ENCODE peak calls at places on chromosomes 11 and 22, in eight cellular contexts. E, Q, F, C, X, G, P and U are unnamed samples.

GRCh38 chr11:2912498-2912897 is 16.7 kb downstream of the PHLDA2 start:
- DNase-seq in E (peak), Q (no peak), F (peak), C (peak), X (peak), G (peak), P (no peak), U (no peak)

GRCh38 chr11:84722583-84723108 is 904.5 kb downstream of the DLG2 start:
- DNase-seq in E (no peak), Q (no peak), F (peak), C (no peak), X (peak), G (no peak), P (peak), U (peak)

GRCh38 chr11:27912916-27913315 is 195.0 kb downstream of the KIF18A start:
- DNase-seq in E (peak), Q (no peak), F (no peak), C (no peak), X (no peak), G (peak), P (no peak), U (no peak)

GRCh38 chr22:22745225-22746060 is 101.0 kb downstream of the GGTLC2 start:
- DNase-seq in E (no peak), Q (peak), F (peak), C (no peak), X (peak), G (no peak), P (peak), U (peak)

GRCh38 chr11:86749376-86749775 is 51.0 kb upstream of the PRSS23 start:
- DNase-seq in E (no peak), Q (no peak), F (no peak), C (no peak), X (peak), G (no peak), P (no peak), U (peak)

GRCh38 chr11:132685174-132685611 is 847.1 kb downstream of the OPCML start:
- DNase-seq in E (peak), Q (peak), F (no peak), C (peak), X (peak), G (peak), P (peak), U (no peak)

GRCh38 chr22:40819741-40820140 is 595 bp upstream of the SLC25A17 start:
- DNase-seq in E (peak), Q (no peak), F (peak), C (no peak), X (peak), G (no peak), P (peak), U (peak)

GRCh38 chr11:47716692-47717091 is 1.5 kb upstream of the AGBL2 start:
- DNase-seq in E (no peak), Q (no peak), F (no peak), C (no peak), X (no peak), G (no peak), P (peak), U (no peak)

GRCh38 chr11:3155216-3155615 is 9.9 kb downstream of the OSBPL5 start:
- DNase-seq in E (no peak), Q (no peak), F (no peak), C (no peak), X (no peak), G (no peak), P (no peak), U (no peak)

GRCh38 chr11:2460540-2461252 is 15.9 kb downstream of the KCNQ1 start:
- DNase-seq in E (no peak), Q (no peak), F (no peak), C (no peak), X (no peak), G (no peak), P (peak), U (no peak)

GRCh38 chr11:4095509-4096230 is 1.1 kb downstream of the RRM1 start:
- DNase-seq in E (peak), Q (no peak), F (peak), C (peak), X (peak), G (peak), P (peak), U (no peak)

GRCh38 chr11:2515401-2516275 is 70.8 kb downstream of the KCNQ1 start:
- DNase-seq in E (no peak), Q (no peak), F (no peak), C (no peak), X (no peak), G (no peak), P (no peak), U (no peak)

GRCh38 chr11:129639300-129639699 is 176.3 kb upstream of the TMEM45B start:
- DNase-seq in E (peak), Q (no peak), F (peak), C (peak), X (peak), G (peak), P (no peak), U (no peak)

GRCh38 chr22:45496451-45496941 is 6.2 kb upstream of the FBLN1 start:
- DNase-seq in E (peak), Q (no peak), F (no peak), C (no peak), X (no peak), G (no peak), P (no peak), U (no peak)

GRCh38 chr22:50572965-50573364 is 5.3 kb downstream of the CPT1B start:
- DNase-seq in E (no peak), Q (no peak), F (no peak), C (no peak), X (no peak), G (no peak), P (no peak), U (no peak)

GRCh38 chr11:10302294-10302743 is 2.6 kb upstream of the ADM start:
- DNase-seq in E (peak), Q (no peak), F (peak), C (no peak), X (no peak), G (no peak), P (no peak), U (peak)

GRCh38 chr11:2446590-2447252 is 1.9 kb downstream of the KCNQ1 start:
- DNase-seq in E (no peak), Q (no peak), F (no peak), C (no peak), X (no peak), G (no peak), P (no peak), U (no peak)

GRCh38 chr11:61556621-61557020 is 24.3 kb downstream of the SYT7 start:
- DNase-seq in E (no peak), Q (no peak), F (no peak), C (no peak), X (no peak), G (no peak), P (no peak), U (no peak)

GRCh38 chr11:61554172-61554988 is 26.5 kb downstream of the SYT7 start:
- DNase-seq in E (no peak), Q (no peak), F (no peak), C (no peak), X (no peak), G (no peak), P (no peak), U (no peak)

GRCh38 chr11:61555978-61556377 is 24.9 kb downstream of the SYT7 start:
- DNase-seq in E (no peak), Q (no peak), F (no peak), C (peak), X (no peak), G (no peak), P (no peak), U (no peak)

GRCh38 chr11:61553373-61554171 is 27.3 kb downstream of the SYT7 start:
- DNase-seq in E (no peak), Q (no peak), F (no peak), C (no peak), X (no peak), G (no peak), P (no peak), U (no peak)

DNA sequence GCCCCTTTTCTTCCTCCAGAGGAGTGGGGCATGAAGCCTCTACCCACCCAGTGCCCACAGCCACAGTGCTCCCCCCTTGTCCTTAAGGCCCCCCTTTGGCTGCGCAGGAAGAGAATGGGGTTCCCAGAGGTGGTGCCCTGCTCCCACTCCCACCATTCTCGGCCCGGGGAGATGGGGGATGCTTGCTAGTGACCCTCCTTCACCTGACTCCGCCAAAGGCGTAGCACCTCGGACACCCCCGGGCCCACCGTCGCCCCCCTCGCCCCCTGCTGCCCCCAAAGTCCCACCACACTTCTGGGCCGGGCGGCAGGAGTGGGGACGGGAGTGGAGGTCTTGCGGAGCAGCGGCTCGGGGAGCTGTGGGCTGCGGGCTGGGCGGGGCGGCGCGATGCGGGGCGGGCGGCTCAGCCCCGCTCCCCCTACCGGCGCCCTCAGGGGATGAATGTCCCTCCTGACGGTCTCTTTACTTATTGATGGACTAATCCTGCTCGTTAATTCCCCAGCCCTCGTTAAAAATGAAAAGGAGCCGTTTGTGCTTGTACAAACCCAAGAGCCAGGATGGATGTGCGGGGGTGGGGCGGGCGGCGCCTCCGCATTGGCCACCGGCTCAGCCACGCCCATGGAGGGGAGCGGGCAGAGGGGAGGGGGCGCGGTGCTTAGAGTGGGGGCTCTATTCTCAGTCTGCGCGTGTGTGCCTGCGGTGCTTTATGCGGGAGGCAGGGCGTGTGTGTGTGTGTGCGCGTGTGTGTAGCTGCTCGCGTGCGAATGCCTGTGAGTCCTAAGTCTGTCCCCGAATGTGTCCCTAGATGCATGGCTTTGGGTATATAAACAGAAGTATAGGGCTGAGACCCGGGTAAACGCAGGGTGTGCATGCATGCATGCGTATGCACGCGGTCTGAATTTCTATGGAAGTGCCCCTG is 25.6 kb downstream of the SYT7 start:
- DNase-seq in E (no peak), Q (no peak), F (peak), C (no peak), X (peak), G (no peak), P (no peak), U (peak)
- TF ChIP-seq EZH2 in E (peak), Q (no peak), F (no peak), C (no peak), X (no peak), G (peak), P (peak), U (no peak)

GRCh38 chr11:75241036-75241905 is 697 bp downstream of the TPBGL start:
- DNase-seq in E (peak), Q (no peak), F (peak), C (peak), X (peak), G (peak), P (peak), U (peak)

GRCh38 chr11:75242722-75243600 is 2.4 kb downstream of the TPBGL start:
- DNase-seq in E (no peak), Q (no peak), F (no peak), C (no peak), X (no peak), G (no peak), P (no peak), U (no peak)

GRCh38 chr11:75240381-75241035 is at the start of gene TPBGL:
- DNase-seq in E (peak), Q (no peak), F (no peak), C (no peak), X (peak), G (no peak), P (no peak), U (peak)

GRCh38 chr11:75244052-75244814 is 3.7 kb downstream of the TPBGL start:
- DNase-seq in E (no peak), Q (no peak), F (no peak), C (no peak), X (no peak), G (no peak), P (no peak), U (no peak)

DNA sequence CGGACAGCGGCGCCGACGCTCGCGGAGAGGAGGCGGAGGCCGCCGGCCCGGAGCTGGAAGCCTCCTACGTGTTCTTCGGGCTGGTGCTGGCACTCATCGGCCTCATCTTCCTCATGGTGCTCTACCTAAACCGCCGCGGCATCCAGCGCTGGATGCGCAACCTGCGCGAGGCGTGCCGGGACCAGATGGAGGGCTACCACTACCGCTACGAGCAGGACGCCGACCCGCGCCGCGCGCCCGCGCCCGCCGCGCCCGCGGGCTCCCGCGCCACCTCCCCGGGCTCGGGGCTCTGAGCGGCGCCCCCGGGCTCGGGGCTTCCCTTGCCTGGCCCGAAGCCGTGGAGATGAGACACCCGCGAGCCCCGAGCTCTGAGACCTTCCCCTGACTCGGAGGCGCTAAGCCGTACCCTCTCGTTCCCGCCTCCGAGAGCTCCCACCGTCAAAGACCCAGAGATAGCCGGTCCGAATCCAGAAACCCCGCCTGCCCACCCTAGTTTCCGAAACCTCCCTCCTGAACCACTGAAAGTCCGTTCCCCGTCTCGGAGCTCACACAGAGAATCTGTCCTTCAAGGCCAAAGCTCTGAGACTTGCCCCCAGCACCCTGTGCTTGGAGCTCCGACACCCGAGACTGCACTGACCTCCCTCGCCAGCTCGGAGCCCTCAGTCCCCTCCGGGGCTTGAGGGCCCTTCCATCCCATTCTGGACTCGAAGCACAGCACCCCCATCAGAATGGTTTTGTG is 1.5 kb downstream of the TPBGL start:
- DNase-seq in E (no peak), Q (no peak), F (no peak), C (no peak), X (peak), G (no peak), P (no peak), U (no peak)
- TF ChIP-seq EZH2 in E (peak), Q (no peak), F (no peak), C (no peak), X (no peak), G (no peak), P (no peak), U (peak)

GRCh38 chr11:68685656-68686380 is 1.5 kb downstream of the GAL start:
- DNase-seq in E (no peak), Q (no peak), F (no peak), C (no peak), X (no peak), G (no peak), P (no peak), U (no peak)

GRCh38 chr11:68683952-68684384 is 376 bp upstream of the GAL start:
- DNase-seq in E (no peak), Q (no peak), F (no peak), C (no peak), X (no peak), G (no peak), P (no peak), U (no peak)

GRCh38 chr11:68683086-68683951 is 1.0 kb upstream of the GAL start:
- DNase-seq in E (no peak), Q (no peak), F (no peak), C (no peak), X (peak), G (no peak), P (no peak), U (no peak)

GRCh38 chr11:68686486-68686885 is 2.1 kb downstream of the GAL start:
- DNase-seq in E (no peak), Q (no peak), F (no peak), C (no peak), X (no peak), G (no peak), P (no peak), U (no peak)

DNA sequence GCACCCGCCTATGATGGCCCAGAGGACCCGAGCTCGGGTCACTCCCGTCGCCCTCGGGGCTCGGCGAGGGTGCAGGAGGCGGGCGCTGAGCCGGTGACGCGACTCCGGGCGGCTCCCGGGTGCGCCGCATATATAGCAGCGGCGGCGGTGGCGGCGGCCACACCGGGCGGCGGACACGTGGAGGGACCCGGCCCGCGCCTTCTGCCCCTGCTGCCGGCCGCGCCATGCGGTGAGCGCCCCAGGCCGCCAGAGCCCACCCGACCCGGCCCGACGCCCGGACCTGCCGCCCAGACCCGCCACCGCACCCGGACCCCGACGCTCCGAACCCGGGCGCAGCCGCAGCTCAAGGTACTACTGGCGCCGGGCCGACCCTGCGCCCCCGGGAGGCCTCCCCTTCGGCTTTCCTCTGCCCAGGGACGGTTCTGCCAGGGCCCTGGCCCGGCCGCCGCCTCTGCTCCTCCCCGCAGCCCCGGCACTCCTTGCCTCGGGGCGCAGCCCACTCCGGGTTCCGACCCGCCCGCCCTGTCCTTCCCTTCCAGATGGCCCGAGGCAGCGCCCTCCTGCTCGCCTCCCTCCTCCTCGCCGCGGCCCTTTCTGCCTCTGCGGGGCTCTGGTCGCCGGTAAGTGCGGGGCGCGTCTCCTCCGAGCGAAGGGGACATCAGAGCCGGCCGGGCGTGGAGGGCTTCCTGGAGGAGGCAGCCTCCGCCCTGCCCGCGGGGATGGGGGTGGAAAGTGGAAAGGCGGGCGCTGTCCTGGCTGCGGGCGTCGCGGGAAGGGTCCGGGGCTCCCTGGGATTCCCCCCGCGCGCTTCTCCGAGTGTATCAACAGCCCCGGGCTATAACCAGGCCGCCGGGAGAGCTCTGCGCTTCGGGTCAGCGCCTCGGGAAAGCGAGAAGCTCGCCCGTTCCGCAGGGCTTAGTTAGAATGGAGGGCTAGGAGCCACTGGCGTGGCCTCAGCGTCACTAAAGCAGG is at the start of gene GAL:
- DNase-seq in E (no peak), Q (no peak), F (peak), C (no peak), X (peak), G (no peak), P (no peak), U (peak)
- TF ChIP-seq EZH2 in E (peak), Q (no peak), F (peak), C (no peak), X (no peak), G (peak), P (no peak), U (peak)

DNA sequence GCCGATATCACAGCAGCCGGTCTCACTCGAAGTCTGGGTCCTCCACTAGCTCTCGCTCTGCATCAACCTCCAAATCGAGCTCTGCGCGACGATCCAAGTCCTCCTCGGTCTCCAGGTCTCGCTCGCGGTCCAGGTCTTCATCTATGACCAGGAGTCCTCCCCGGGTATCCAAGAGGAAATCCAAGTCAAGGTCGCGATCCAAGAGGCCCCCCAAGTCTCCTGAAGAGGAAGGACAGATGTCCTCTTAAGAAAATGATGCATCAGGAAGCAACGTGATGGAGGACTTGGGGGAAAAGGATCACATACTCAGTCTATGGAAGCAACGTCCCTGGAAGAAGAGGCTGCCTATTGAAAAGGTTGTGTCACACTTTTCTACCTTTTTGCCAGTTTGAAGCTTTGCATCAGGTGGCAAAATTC is 1.1 kb downstream of the SRSF8 start:
- DNase-seq in E (no peak), Q (no peak), F (no peak), C (no peak), X (no peak), G (no peak), P (no peak), U (no peak)
- TF ChIP-seq EZH2 in E (no peak), Q (no peak), F (no peak), C (no peak), X (no peak), G (no peak), P (no peak), U (no peak)

GRCh38 chr22:31821572-31821971 is 67.8 kb downstream of the DEPDC5 start:
- DNase-seq in E (no peak), Q (no peak), F (no peak), C (no peak), X (no peak), G (no peak), P (no peak), U (no peak)
- TF ChIP-seq EZH2 in E (no peak), Q (no peak), F (no peak), C (no peak), X (no peak), G (no peak), P (no peak), U (no peak)

DNA sequence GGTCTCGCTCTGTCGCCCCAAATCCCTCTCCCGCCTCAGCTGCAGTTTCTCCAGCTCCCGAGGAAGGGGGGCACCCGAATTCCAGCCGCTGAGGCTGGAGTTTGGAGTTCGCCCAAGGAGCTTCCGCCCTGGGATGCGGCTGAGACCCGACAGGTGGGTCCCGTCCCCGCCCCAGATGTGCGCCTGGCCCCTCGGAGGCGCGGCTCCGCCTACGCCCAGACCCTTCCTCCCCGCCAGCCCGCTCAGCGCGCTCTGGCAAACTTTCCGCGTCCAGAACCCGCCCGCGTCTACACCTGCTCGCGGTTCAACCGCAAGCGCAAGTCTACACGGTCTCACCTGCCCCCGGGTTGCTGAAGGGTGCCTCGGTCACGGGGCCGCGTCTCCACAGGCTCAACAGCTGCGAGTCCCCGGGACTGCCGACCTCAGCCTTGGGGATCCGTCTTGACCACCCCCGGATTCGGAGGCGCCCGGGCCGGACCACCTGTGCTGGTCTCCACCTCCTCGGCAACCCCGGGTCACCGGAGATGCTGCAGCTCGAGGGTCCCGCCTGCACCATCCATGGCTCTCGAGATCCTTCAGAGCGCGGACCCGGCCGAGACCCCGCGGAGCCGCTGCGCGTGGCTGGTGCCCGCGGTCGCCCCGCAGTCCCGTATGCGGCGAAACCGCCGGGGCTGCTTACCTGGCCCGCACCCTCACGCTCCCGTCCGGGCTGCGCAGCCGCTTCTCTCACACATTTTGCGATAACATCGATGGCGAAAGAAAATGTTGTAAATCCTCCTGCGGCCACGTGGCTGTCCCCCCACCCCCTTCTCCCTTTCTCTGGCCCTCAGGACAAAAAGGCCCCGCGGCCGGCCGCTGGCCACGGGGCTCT is 63.6 kb downstream of the NFAM1 start:
- DNase-seq in E (no peak), Q (peak), F (no peak), C (no peak), X (peak), G (no peak), P (no peak), U (peak)
- TF ChIP-seq EZH2 in E (no peak), Q (peak), F (no peak), C (peak), X (peak), G (peak), P (no peak), U (peak)